ENCODE peak calls at places on chromosomes 5 and 9, in four cellular contexts. K, N, F and I are unnamed samples.

GRCh38 chr5:73938280-73938937 is 312.4 kb downstream of the ARHGEF28 start:
- DNase-seq in N (no peak), F (no peak), K (no peak), I (no peak)

GRCh38 chr5:171714286-171714685 is 71.3 kb upstream of the SMIM23 start:
- DNase-seq in F (no peak), N (no peak), K (no peak), I (no peak)

GRCh38 chr5:154358410-154359221 is 87.2 kb upstream of the SAP30L start:
- DNase-seq in K (no peak), F (no peak), N (no peak), I (no peak)

GRCh38 chr9:112896131-112896530 is 5.5 kb upstream of the SLC46A2 start:
- DNase-seq in N (no peak), F (no peak), K (no peak), I (no peak)

GRCh38 chr9:24518545-24518944 is 27.2 kb downstream of the IZUMO3 start:
- DNase-seq in F (no peak), K (no peak), N (no peak), I (no peak)

GRCh38 chr5:136891175-136891574 is 525.8 kb upstream of the TRPC7 start:
- DNase-seq in K (no peak), F (no peak), N (no peak), I (no peak)

GRCh38 chr9:98821831-98822230 is 14.4 kb downstream of the GALNT12 start:
- DNase-seq in F (no peak), N (no peak), K (no peak), I (no peak)

GRCh38 chr5:4068171-4068570 is 472.5 kb downstream of the IRX1 start:
- DNase-seq in K (no peak), F (no peak), N (no peak), I (no peak)

GRCh38 chr9:76866689-76867088 is 39.2 kb downstream of the PRUNE2 start:
- DNase-seq in K (no peak), N (no peak), F (no peak), I (no peak)

GRCh38 chr5:3381206-3381825 is 214.3 kb upstream of the IRX1 start:
- DNase-seq in K (no peak), N (no peak), F (no peak), I (no peak)

GRCh38 chr9:109248133-109248581 is 72.7 kb downstream of the EPB41L4B start:
- DNase-seq in F (no peak), N (no peak), K (no peak), I (no peak)

GRCh38 chr5:90519081-90519480 is 10.3 kb downstream of the LYSMD3 start:
- DNase-seq in K (no peak), F (no peak), N (no peak), I (no peak)

GRCh38 chr9:97928968-97929604 is 6.8 kb upstream of the TRMO start:
- DNase-seq in N (no peak), F (no peak), K (no peak), I (no peak)

GRCh38 chr9:127612993-127613954 is 1.2 kb downstream of the STXBP1 start:
- DNase-seq in K (peak), F (peak), N (peak), I (peak)

GRCh38 chr5:141095263-141095641 is 837 bp downstream of the PCDHB2 start:
- DNase-seq in N (no peak), F (no peak), K (no peak), I (no peak)

GRCh38 chr5:109694451-109694891 is 4.7 kb downstream of the MAN2A1 start:
- DNase-seq in K (no peak), F (no peak), N (no peak), I (no peak)

GRCh38 chr9:137305788-137306545 is 3.9 kb upstream of the NRARP start:
- DNase-seq in F (no peak), K (no peak), N (no peak), I (no peak)

GRCh38 chr5:180119031-180119885 is 47.7 kb upstream of the RNF130 start:
- DNase-seq in K (no peak), F (peak), N (no peak), I (no peak)

GRCh38 chr5:177320879-177321278 is 9.2 kb upstream of the MXD3 start:
- DNase-seq in F (no peak), K (no peak), N (no peak), I (no peak)

GRCh38 chr5:64144429-64145215 is 21.0 kb upstream of the RNF180 start:
- DNase-seq in F (no peak), N (no peak), K (no peak), I (no peak)